ENCODE peak calls at places on chromosomes 12 and 14, in five cellular contexts. One of them, this sample, is unnamed.

GRCh38 chr12:64006211-64006610 is 161.7 kb downstream of the SRGAP1 start:
- DNase-seq in colonic mucosa: no peak
- DNase-seq in sigmoid colon: no peak
- DNase-seq in heart left ventricle: no peak
- DNase-seq in GM23338: no peak
- DNase-seq in this sample: peak; percentile 68

GRCh38 chr14:24818823-24819341 is 184.9 kb upstream of the GZMB start:
- DNase-seq in colonic mucosa: no peak
- DNase-seq in sigmoid colon: no peak
- DNase-seq in heart left ventricle: no peak
- DNase-seq in GM23338: no peak
- DNase-seq in this sample: no peak

GRCh38 chr12:55718020-55718419 is 2.2 kb upstream of the RDH5 start:
- DNase-seq in colonic mucosa: no peak
- DNase-seq in sigmoid colon: no peak
- DNase-seq in heart left ventricle: no peak
- DNase-seq in GM23338: peak; percentile 74
- DNase-seq in this sample: no peak

GRCh38 chr12:1443421-1444141 is 150.8 kb downstream of the FBXL14 start:
- DNase-seq in colonic mucosa: no peak
- DNase-seq in sigmoid colon: peak; percentile 65
- DNase-seq in heart left ventricle: no peak
- DNase-seq in GM23338: no peak
- DNase-seq in this sample: no peak

GRCh38 chr12:26369588-26369987 is 174.2 kb downstream of the SSPN start:
- DNase-seq in colonic mucosa: no peak
- DNase-seq in sigmoid colon: no peak
- DNase-seq in heart left ventricle: peak; percentile 40
- DNase-seq in GM23338: peak; percentile 21
- DNase-seq in this sample: peak; percentile 68

GRCh38 chr12:40093512-40093911 is 12.4 kb downstream of the SLC2A13 start:
- DNase-seq in colonic mucosa: no peak
- DNase-seq in sigmoid colon: no peak
- DNase-seq in heart left ventricle: no peak
- DNase-seq in GM23338: peak; percentile 23
- DNase-seq in this sample: no peak

GRCh38 chr14:75428230-75429104 is 645 bp downstream of the JDP2 start:
- DNase-seq in colonic mucosa: peak; percentile 64
- DNase-seq in sigmoid colon: peak; percentile 82
- DNase-seq in heart left ventricle: peak; percentile 73
- DNase-seq in GM23338: peak; percentile 43
- DNase-seq in this sample: no peak

GRCh38 chr12:122336015-122336946 is 70.0 kb upstream of the VPS33A start:
- DNase-seq in colonic mucosa: no peak
- DNase-seq in sigmoid colon: no peak
- DNase-seq in heart left ventricle: no peak
- DNase-seq in GM23338: peak; percentile 53
- DNase-seq in this sample: no peak

GRCh38 chr12:104280703-104281458 is 22.7 kb upstream of the EID3 start:
- DNase-seq in colonic mucosa: no peak
- DNase-seq in sigmoid colon: no peak
- DNase-seq in heart left ventricle: no peak
- DNase-seq in GM23338: no peak
- DNase-seq in this sample: peak; percentile 76

GRCh38 chr14:101959277-101959676 is 5.1 kb upstream of the DYNC1H1 start:
- DNase-seq in colonic mucosa: no peak
- DNase-seq in sigmoid colon: no peak
- DNase-seq in heart left ventricle: no peak
- DNase-seq in GM23338: no peak
- DNase-seq in this sample: no peak

GRCh38 chr14:99564256-99564902 is 39.6 kb downstream of the CCDC85C start:
- DNase-seq in colonic mucosa: peak; percentile 72
- DNase-seq in sigmoid colon: peak; percentile 95
- DNase-seq in heart left ventricle: peak; percentile 63
- DNase-seq in GM23338: no peak
- DNase-seq in this sample: no peak

GRCh38 chr14:74794947-74795346 is 31.8 kb downstream of the YLPM1 start:
- DNase-seq in colonic mucosa: no peak
- DNase-seq in sigmoid colon: no peak
- DNase-seq in heart left ventricle: no peak
- DNase-seq in GM23338: no peak
- DNase-seq in this sample: no peak

GRCh38 chr14:92514844-92515509 is 1.4 kb downstream of the RIN3 start:
- DNase-seq in colonic mucosa: no peak
- DNase-seq in sigmoid colon: peak; percentile 61
- DNase-seq in heart left ventricle: no peak
- DNase-seq in GM23338: no peak
- DNase-seq in this sample: no peak

GRCh38 chr12:65911321-65911720 is 87.0 kb downstream of the HMGA2 start:
- DNase-seq in colonic mucosa: peak; percentile 80
- DNase-seq in sigmoid colon: no peak
- DNase-seq in heart left ventricle: no peak
- DNase-seq in GM23338: no peak
- DNase-seq in this sample: no peak

GRCh38 chr12:9872116-9872515 is 3.0 kb upstream of the CLEC2B start:
- DNase-seq in colonic mucosa: no peak
- DNase-seq in sigmoid colon: no peak
- DNase-seq in heart left ventricle: no peak
- DNase-seq in GM23338: no peak
- DNase-seq in this sample: no peak

GRCh38 chr14:64026600-64026999 is 173.8 kb downstream of the SYNE2 start:
- DNase-seq in colonic mucosa: no peak
- DNase-seq in sigmoid colon: no peak
- DNase-seq in heart left ventricle: no peak
- DNase-seq in GM23338: no peak
- DNase-seq in this sample: no peak

GRCh38 chr12:53258541-53259539 is 9.3 kb upstream of the ESPL1 start:
- DNase-seq in colonic mucosa: no peak
- DNase-seq in sigmoid colon: no peak
- DNase-seq in heart left ventricle: no peak
- DNase-seq in GM23338: no peak
- DNase-seq in this sample: no peak

GRCh38 chr14:61628192-61628591 is 67.1 kb upstream of the HIF1A start:
- DNase-seq in colonic mucosa: no peak
- DNase-seq in sigmoid colon: no peak
- DNase-seq in heart left ventricle: no peak
- DNase-seq in GM23338: no peak
- DNase-seq in this sample: no peak

GRCh38 chr12:126397071-126397571 is 1331.9 kb downstream of the AACS start:
- DNase-seq in colonic mucosa: no peak
- DNase-seq in sigmoid colon: no peak
- DNase-seq in heart left ventricle: no peak
- DNase-seq in GM23338: no peak
- DNase-seq in this sample: no peak

GRCh38 chr12:2129076-2129475 is 76.3 kb downstream of the CACNA1C start:
- DNase-seq in colonic mucosa: no peak
- DNase-seq in sigmoid colon: peak; percentile 87
- DNase-seq in heart left ventricle: no peak
- DNase-seq in GM23338: no peak
- DNase-seq in this sample: peak; percentile 85

GRCh38 chr12:71063087-71063486 is 94.7 kb downstream of the TSPAN8 start:
- DNase-seq in colonic mucosa: no peak
- DNase-seq in sigmoid colon: no peak
- DNase-seq in heart left ventricle: no peak
- DNase-seq in GM23338: no peak
- DNase-seq in this sample: no peak

GRCh38 chr12:87820524-87821194 is 208.5 kb downstream of the C12orf50 start:
- DNase-seq in colonic mucosa: no peak
- DNase-seq in sigmoid colon: no peak
- DNase-seq in heart left ventricle: no peak
- DNase-seq in GM23338: no peak
- DNase-seq in this sample: peak; percentile 42

GRCh38 chr12:96361074-96361473 is 39.2 kb downstream of the CDK17 start:
- DNase-seq in colonic mucosa: no peak
- DNase-seq in sigmoid colon: no peak
- DNase-seq in heart left ventricle: no peak
- DNase-seq in GM23338: peak; percentile 10
- DNase-seq in this sample: no peak

GRCh38 chr12:48454675-48455074 is 17.7 kb upstream of the ANP32D start:
- DNase-seq in colonic mucosa: no peak
- DNase-seq in sigmoid colon: no peak
- DNase-seq in heart left ventricle: no peak
- DNase-seq in GM23338: peak; percentile 59
- DNase-seq in this sample: no peak

GRCh38 chr12:22443379-22444316 is 100.7 kb downstream of the C2CD5 start:
- DNase-seq in colonic mucosa: peak; percentile 62
- DNase-seq in sigmoid colon: peak; percentile 78
- DNase-seq in heart left ventricle: peak; percentile 49
- DNase-seq in GM23338: peak; percentile 96
- DNase-seq in this sample: peak; percentile 51

GRCh38 chr12:50621435-50622304 is 116.9 kb downstream of the DIP2B start:
- DNase-seq in colonic mucosa: peak; percentile 61
- DNase-seq in sigmoid colon: no peak
- DNase-seq in heart left ventricle: no peak
- DNase-seq in GM23338: peak; percentile 51
- DNase-seq in this sample: peak; percentile 57

GRCh38 chr14:90678420-90678819 is 137.8 kb downstream of the TTC7B start:
- DNase-seq in colonic mucosa: no peak
- DNase-seq in sigmoid colon: no peak
- DNase-seq in heart left ventricle: no peak
- DNase-seq in GM23338: no peak
- DNase-seq in this sample: no peak

GRCh38 chr12:59678759-59679411 is 83.1 kb downstream of the SLC16A7 start:
- DNase-seq in colonic mucosa: no peak
- DNase-seq in sigmoid colon: peak; percentile 56
- DNase-seq in heart left ventricle: peak; percentile 43
- DNase-seq in GM23338: no peak
- DNase-seq in this sample: no peak

GRCh38 chr12:62250671-62251608 is 9.3 kb upstream of the USP15 start:
- DNase-seq in colonic mucosa: no peak
- DNase-seq in sigmoid colon: no peak
- DNase-seq in heart left ventricle: no peak
- DNase-seq in GM23338: no peak
- DNase-seq in this sample: no peak

GRCh38 chr14:89331398-89331797 is 85.6 kb downstream of the FOXN3 start:
- DNase-seq in colonic mucosa: no peak
- DNase-seq in sigmoid colon: no peak
- DNase-seq in heart left ventricle: no peak
- DNase-seq in GM23338: no peak
- DNase-seq in this sample: no peak

GRCh38 chr12:30979371-30980259 is 53.1 kb downstream of the TSPAN11 start:
- DNase-seq in colonic mucosa: no peak
- DNase-seq in sigmoid colon: no peak
- DNase-seq in heart left ventricle: peak; percentile 23
- DNase-seq in GM23338: no peak
- DNase-seq in this sample: no peak

GRCh38 chr14:24187538-24187915 is 1.1 kb downstream of the IPO4 start:
- DNase-seq in colonic mucosa: no peak
- DNase-seq in sigmoid colon: no peak
- DNase-seq in heart left ventricle: no peak
- DNase-seq in GM23338: no peak
- DNase-seq in this sample: no peak

DNA sequence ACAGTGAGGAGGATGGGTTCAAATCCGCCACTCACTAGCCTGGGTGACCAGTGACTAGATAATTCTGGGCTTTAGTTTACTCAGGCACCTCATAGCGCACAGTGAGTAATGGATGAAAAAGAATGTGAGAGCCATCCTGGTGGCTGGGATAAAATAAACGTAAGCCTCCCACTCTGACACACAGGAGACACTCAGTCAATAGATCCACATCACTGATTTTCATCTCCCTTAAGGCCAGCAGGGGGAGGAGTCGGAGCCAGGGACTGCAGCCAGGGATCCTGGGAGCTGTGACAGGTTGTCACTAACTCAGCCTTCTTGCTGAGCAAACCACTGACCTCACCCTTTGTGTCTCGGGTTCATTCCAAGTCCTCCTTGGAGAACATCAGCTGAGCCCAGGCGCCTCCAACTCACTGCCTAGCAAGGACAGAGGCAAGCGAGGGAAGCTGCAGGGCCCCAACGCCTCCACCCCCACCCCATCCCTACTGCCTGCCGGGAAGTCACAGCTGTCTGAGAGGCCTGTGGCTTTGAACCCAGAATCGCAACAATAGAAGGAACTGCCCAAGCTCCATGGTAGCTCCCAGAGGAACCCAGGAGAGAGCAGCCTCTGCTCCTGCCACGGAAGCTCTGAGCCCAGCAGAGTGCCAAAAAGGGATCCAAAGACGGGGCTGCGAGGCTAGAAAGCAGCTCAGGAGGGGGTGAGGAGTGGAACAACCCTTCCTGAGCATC is 30.7 kb downstream of the PXN start:
- DNase-seq in colonic mucosa: peak; percentile 74
- DNase-seq in sigmoid colon: peak; percentile 97
- DNase-seq in heart left ventricle: peak; percentile 95
- DNase-seq in GM23338: peak; percentile 78
- DNase-seq in this sample: peak; percentile 96
- H3K27ac ChIP-seq in colonic mucosa: peak overlapping the region; percentile 73
- H3K27ac ChIP-seq in sigmoid colon: peak overlapping the region; percentile 94
- H3K27ac ChIP-seq in heart left ventricle: peak overlapping the region; percentile 92
- H3K27ac ChIP-seq in GM23338: peak overlapping the region; percentile 90
- H3K27ac ChIP-seq in this sample: peak overlapping the region; percentile 50

DNA sequence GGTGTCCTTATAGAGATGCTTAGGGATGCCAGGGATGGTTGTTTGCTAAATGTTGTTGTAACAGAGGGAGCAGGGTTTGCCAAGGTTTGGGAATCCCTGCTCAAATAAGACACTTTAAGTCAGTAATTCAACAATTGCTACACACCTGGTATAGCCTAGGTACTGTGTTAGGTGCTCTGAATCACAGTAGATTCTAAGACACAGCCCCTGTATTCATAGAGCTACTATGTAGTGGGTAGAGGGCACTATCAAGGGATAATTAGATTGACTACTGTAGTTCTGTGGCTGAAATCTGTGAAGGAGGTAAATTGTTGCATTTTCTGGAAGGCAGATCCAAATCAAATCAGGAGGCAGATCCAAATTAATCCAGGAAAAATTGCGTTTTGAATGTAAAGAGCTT is 149.2 kb downstream of the C12orf75 start:
- DNase-seq in colonic mucosa: no peak
- DNase-seq in sigmoid colon: no peak
- DNase-seq in heart left ventricle: no peak
- DNase-seq in GM23338: no peak
- DNase-seq in this sample: no peak
- H3K27ac ChIP-seq in colonic mucosa: no peak overlapping the region
- H3K27ac ChIP-seq in sigmoid colon: no peak overlapping the region
- H3K27ac ChIP-seq in heart left ventricle: no peak overlapping the region
- H3K27ac ChIP-seq in GM23338: peak overlapping the region; percentile 12
- H3K27ac ChIP-seq in this sample: no peak overlapping the region

GRCh38 chr14:95490727-95491451 is 25.6 kb downstream of the SYNE3 start:
- DNase-seq in colonic mucosa: peak; percentile 86
- DNase-seq in sigmoid colon: no peak
- DNase-seq in heart left ventricle: no peak
- DNase-seq in GM23338: no peak
- DNase-seq in this sample: no peak
- H3K27ac ChIP-seq in colonic mucosa: peak overlapping the region; percentile 62
- H3K27ac ChIP-seq in sigmoid colon: peak overlapping the region; percentile 9
- H3K27ac ChIP-seq in heart left ventricle: peak overlapping the region; percentile 54
- H3K27ac ChIP-seq in GM23338: no peak overlapping the region
- H3K27ac ChIP-seq in this sample: no peak overlapping the region

GRCh38 chr14:94113490-94113889 is 3.0 kb downstream of the IFI27 start:
- DNase-seq in colonic mucosa: peak; percentile 68
- DNase-seq in sigmoid colon: peak; percentile 58
- DNase-seq in heart left ventricle: peak; percentile 68
- DNase-seq in GM23338: no peak
- DNase-seq in this sample: no peak
- H3K27ac ChIP-seq in colonic mucosa: peak overlapping the region; percentile 54
- H3K27ac ChIP-seq in sigmoid colon: peak overlapping the region; percentile 30
- H3K27ac ChIP-seq in heart left ventricle: peak overlapping the region; percentile 94
- H3K27ac ChIP-seq in GM23338: no peak overlapping the region
- H3K27ac ChIP-seq in this sample: no peak overlapping the region

GRCh38 chr12:29455087-29455486 is 42.4 kb downstream of the OVCH1 start:
- DNase-seq in colonic mucosa: no peak
- DNase-seq in sigmoid colon: no peak
- DNase-seq in heart left ventricle: no peak
- DNase-seq in GM23338: no peak
- DNase-seq in this sample: no peak
- H3K27ac ChIP-seq in colonic mucosa: no peak overlapping the region
- H3K27ac ChIP-seq in sigmoid colon: no peak overlapping the region
- H3K27ac ChIP-seq in heart left ventricle: no peak overlapping the region
- H3K27ac ChIP-seq in GM23338: no peak overlapping the region
- H3K27ac ChIP-seq in this sample: no peak overlapping the region

This sample was measured in SJSA1.